ENCODE peak calls at places on chromosomes 5 and 9, in five cellular contexts. One of them, this sample, is unnamed.

GRCh38 chr5:144778546-144778945 is 607.9 kb downstream of the KCTD16 start:
- DNase-seq in HCT116: no peak
- DNase-seq in tibial nerve: no peak
- DNase-seq in ovary: no peak
- DNase-seq in stomach: no peak
- DNase-seq in this sample: no peak

GRCh38 chr5:15452030-15452429 is 48.0 kb upstream of the FBXL7 start:
- DNase-seq in stomach: no peak
- DNase-seq in HCT116: no peak
- DNase-seq in ovary: no peak
- DNase-seq in tibial nerve: no peak
- DNase-seq in this sample: no peak

GRCh38 chr5:38751103-38751502 is 94.7 kb upstream of the OSMR start:
- DNase-seq in tibial nerve: no peak
- DNase-seq in stomach: no peak
- DNase-seq in ovary: no peak
- DNase-seq in HCT116: no peak
- DNase-seq in this sample: no peak

GRCh38 chr9:91036356-91036755 is 234.7 kb downstream of the SYK start:
- DNase-seq in stomach: no peak
- DNase-seq in tibial nerve: no peak
- DNase-seq in HCT116: no peak
- DNase-seq in ovary: no peak
- DNase-seq in this sample: no peak

GRCh38 chr9:89799766-89800165 is 195.0 kb downstream of the GADD45G start:
- DNase-seq in ovary: no peak
- DNase-seq in HCT116: no peak
- DNase-seq in tibial nerve: no peak
- DNase-seq in stomach: no peak
- DNase-seq in this sample: no peak

GRCh38 chr5:149915392-149916260 is 29.0 kb downstream of the PDE6A start:
- DNase-seq in HCT116: no peak
- DNase-seq in tibial nerve: no peak
- DNase-seq in stomach: no peak
- DNase-seq in ovary: no peak
- DNase-seq in this sample: no peak

GRCh38 chr9:87556821-87557220 is 59.2 kb downstream of the DAPK1 start:
- DNase-seq in stomach: no peak
- DNase-seq in ovary: no peak
- DNase-seq in tibial nerve: no peak
- DNase-seq in HCT116: no peak
- DNase-seq in this sample: no peak

GRCh38 chr9:94586814-94587213 is 6.8 kb downstream of the FBP2 start:
- DNase-seq in tibial nerve: no peak
- DNase-seq in ovary: no peak
- DNase-seq in stomach: no peak
- DNase-seq in HCT116: no peak
- DNase-seq in this sample: no peak

GRCh38 chr9:99459923-99460322 is 237.8 kb downstream of the SEC61B start:
- DNase-seq in stomach: no peak
- DNase-seq in HCT116: no peak
- DNase-seq in tibial nerve: no peak
- DNase-seq in ovary: no peak
- DNase-seq in this sample: no peak

GRCh38 chr9:35814106-35814840 is 569 bp downstream of the HINT2 start:
- DNase-seq in HCT116: no peak
- DNase-seq in stomach: peak
- DNase-seq in tibial nerve: peak
- DNase-seq in ovary: peak
- DNase-seq in this sample: peak

GRCh38 chr5:135391869-135392255 is 7.2 kb downstream of the MACROH2A1 start:
- DNase-seq in ovary: no peak
- DNase-seq in stomach: no peak
- DNase-seq in tibial nerve: peak
- DNase-seq in HCT116: no peak
- DNase-seq in this sample: no peak

GRCh38 chr5:34538026-34538672 is 118.0 kb upstream of the RAI14 start:
- DNase-seq in ovary: no peak
- DNase-seq in stomach: peak
- DNase-seq in HCT116: no peak
- DNase-seq in tibial nerve: peak
- DNase-seq in this sample: no peak

GRCh38 chr5:159301351-159301911 is 28.9 kb downstream of the IL12B start:
- DNase-seq in stomach: no peak
- DNase-seq in ovary: no peak
- DNase-seq in HCT116: no peak
- DNase-seq in tibial nerve: no peak
- DNase-seq in this sample: no peak

GRCh38 chr5:5014836-5015235 is 125.3 kb upstream of the ADAMTS16 start:
- DNase-seq in stomach: no peak
- DNase-seq in ovary: no peak
- DNase-seq in tibial nerve: no peak
- DNase-seq in HCT116: no peak
- DNase-seq in this sample: no peak

GRCh38 chr5:155308289-155308688 is 294.7 kb downstream of the KIF4B start:
- DNase-seq in ovary: no peak
- DNase-seq in stomach: no peak
- DNase-seq in tibial nerve: no peak
- DNase-seq in HCT116: no peak
- DNase-seq in this sample: no peak

GRCh38 chr9:113570106-113570505 is 106.6 kb downstream of the RGS3 start:
- DNase-seq in HCT116: no peak
- DNase-seq in tibial nerve: no peak
- DNase-seq in ovary: no peak
- DNase-seq in stomach: no peak
- DNase-seq in this sample: peak

GRCh38 chr9:69486498-69486897 is 161.5 kb downstream of the ENTREP1 start:
- DNase-seq in stomach: no peak
- DNase-seq in tibial nerve: no peak
- DNase-seq in HCT116: no peak
- DNase-seq in ovary: no peak
- DNase-seq in this sample: peak

GRCh38 chr5:38535281-38535750 is 21.1 kb downstream of the LIFR start:
- DNase-seq in ovary: no peak
- DNase-seq in HCT116: no peak
- DNase-seq in stomach: no peak
- DNase-seq in tibial nerve: no peak
- DNase-seq in this sample: no peak

GRCh38 chr9:127792417-127793031 is 6.7 kb downstream of the CDK9 start:
- DNase-seq in stomach: no peak
- DNase-seq in ovary: no peak
- DNase-seq in HCT116: no peak
- DNase-seq in tibial nerve: no peak
- DNase-seq in this sample: no peak

GRCh38 chr9:14428781-14429230 is 114.9 kb upstream of the NFIB start:
- DNase-seq in HCT116: peak
- DNase-seq in ovary: peak
- DNase-seq in tibial nerve: peak
- DNase-seq in stomach: peak
- DNase-seq in this sample: no peak

GRCh38 chr5:149400304-149400703 is 21.2 kb upstream of the IL17B start:
- DNase-seq in HCT116: no peak
- DNase-seq in ovary: peak
- DNase-seq in stomach: no peak
- DNase-seq in tibial nerve: no peak
- DNase-seq in this sample: no peak

GRCh38 chr5:88203977-88204735 is 64.5 kb downstream of the TMEM161B start:
- DNase-seq in ovary: no peak
- DNase-seq in HCT116: no peak
- DNase-seq in stomach: no peak
- DNase-seq in tibial nerve: no peak
- DNase-seq in this sample: no peak

GRCh38 chr9:100352201-100352726 is 478 bp downstream of the TEX10 start:
- DNase-seq in HCT116: no peak
- DNase-seq in tibial nerve: peak
- DNase-seq in stomach: peak
- DNase-seq in ovary: no peak
- DNase-seq in this sample: no peak

GRCh38 chr5:69502375-69503143 is 10.0 kb downstream of the OCLN start:
- DNase-seq in stomach: no peak
- DNase-seq in tibial nerve: no peak
- DNase-seq in ovary: no peak
- DNase-seq in HCT116: no peak
- DNase-seq in this sample: no peak

GRCh38 chr5:160439205-160439600 is 17.5 kb downstream of the PTTG1 start:
- DNase-seq in ovary: peak
- DNase-seq in stomach: peak
- DNase-seq in tibial nerve: peak
- DNase-seq in HCT116: peak
- DNase-seq in this sample: peak

GRCh38 chr5:105806601-105807000 is 1864.1 kb downstream of the EFNA5 start:
- DNase-seq in HCT116: no peak
- DNase-seq in ovary: no peak
- DNase-seq in stomach: no peak
- DNase-seq in tibial nerve: no peak
- DNase-seq in this sample: no peak

GRCh38 chr9:128276574-128277270 is 646 bp downstream of the SWI5 start:
- DNase-seq in tibial nerve: peak
- DNase-seq in HCT116: no peak
- DNase-seq in stomach: no peak
- DNase-seq in ovary: peak
- DNase-seq in this sample: no peak

GRCh38 chr5:146409081-146409671 is 38.0 kb upstream of the TCERG1 start:
- DNase-seq in HCT116: no peak
- DNase-seq in tibial nerve: no peak
- DNase-seq in ovary: no peak
- DNase-seq in stomach: no peak
- DNase-seq in this sample: no peak

GRCh38 chr5:147509710-147510651 is at the start of gene DPYSL3:
- DNase-seq in tibial nerve: peak
- DNase-seq in stomach: peak
- DNase-seq in HCT116: peak
- DNase-seq in ovary: peak
- DNase-seq in this sample: peak
- H3K27ac ChIP-seq in tibial nerve: peak
- H3K27ac ChIP-seq in stomach: peak
- H3K27ac ChIP-seq in HCT116: peak
- H3K27ac ChIP-seq in ovary: peak
- H3K27ac ChIP-seq in this sample: peak

DNA sequence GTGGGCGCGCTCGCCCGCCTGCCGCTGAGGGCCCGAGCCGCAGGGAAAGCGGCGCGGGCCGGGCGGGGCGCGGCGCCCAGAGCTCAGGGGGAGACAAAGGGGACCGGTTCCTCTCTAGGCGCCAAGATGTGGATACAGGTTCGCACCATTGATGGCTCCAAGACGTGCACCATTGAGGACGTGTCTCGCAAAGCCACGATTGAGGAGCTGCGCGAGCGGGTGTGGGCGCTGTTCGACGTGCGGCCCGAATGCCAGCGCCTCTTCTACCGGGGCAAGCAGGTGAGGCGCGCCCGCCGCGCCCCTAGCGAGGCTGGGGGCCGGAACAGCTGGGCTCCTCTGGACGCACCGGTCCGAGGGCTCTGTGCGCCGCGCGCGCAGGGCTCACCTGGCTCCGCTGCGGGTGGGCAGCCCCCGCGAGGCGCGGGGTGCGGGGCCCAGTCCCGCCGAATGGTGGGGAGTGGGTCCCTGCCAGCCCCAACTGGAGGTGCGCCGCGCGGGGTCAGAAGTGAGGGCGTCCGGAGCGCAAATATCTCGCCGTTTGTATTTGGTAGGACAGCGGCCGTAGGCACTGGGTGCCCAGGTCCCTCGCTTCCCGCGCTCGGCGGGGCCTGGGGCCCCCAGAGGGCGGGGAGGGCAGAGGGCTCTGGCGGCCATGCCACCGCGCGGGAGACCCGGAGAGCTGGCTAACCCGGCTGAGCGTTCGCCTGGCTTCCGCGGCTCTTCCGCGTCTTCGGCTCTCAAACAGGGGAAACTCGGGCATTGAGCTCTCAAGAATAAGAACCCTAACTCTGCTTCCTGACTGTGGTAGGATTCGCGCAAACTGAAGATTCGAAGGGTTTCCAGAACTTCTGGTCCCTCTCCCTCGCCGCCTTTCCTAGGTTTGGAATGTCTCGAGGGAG is 615 bp downstream of the UHRF2 start:
- DNase-seq in tibial nerve: peak
- DNase-seq in HCT116: no peak
- DNase-seq in stomach: peak
- DNase-seq in ovary: no peak
- DNase-seq in this sample: peak
- TF ChIP-seq POLR2A in tibial nerve: no peak
- TF ChIP-seq POLR2A in HCT116: no peak
- TF ChIP-seq POLR2A in stomach: no peak
- TF ChIP-seq POLR2A in ovary: no peak
- TF ChIP-seq POLR2A in this sample: no peak

DNA sequence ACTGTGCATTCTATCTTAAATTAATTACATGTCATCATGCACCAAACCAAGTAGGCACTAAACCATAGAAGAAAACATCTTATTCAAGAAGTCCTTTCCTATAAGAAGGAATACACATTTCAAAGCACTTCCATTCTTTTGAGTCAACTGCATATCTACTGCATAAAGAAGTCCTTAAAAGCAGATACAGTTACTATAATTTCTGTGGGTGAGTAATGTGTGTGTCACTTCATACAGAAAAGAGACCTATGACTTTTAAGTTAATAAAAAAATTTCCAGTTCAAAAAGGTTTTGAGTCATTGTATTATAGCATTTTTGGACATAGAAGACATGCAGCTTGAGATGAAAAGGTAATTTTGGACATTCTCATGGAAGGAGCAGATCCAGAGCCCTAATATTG is 125.0 kb downstream of the DTWD2 start:
- DNase-seq in stomach: no peak
- DNase-seq in HCT116: no peak
- DNase-seq in tibial nerve: no peak
- DNase-seq in ovary: no peak
- DNase-seq in this sample: no peak
- H3K27ac ChIP-seq in stomach: no peak
- H3K27ac ChIP-seq in HCT116: no peak
- H3K27ac ChIP-seq in tibial nerve: no peak
- H3K27ac ChIP-seq in ovary: no peak
- H3K27ac ChIP-seq in this sample: no peak

GRCh38 chr9:22452415-22453010 is 5.9 kb downstream of the DMRTA1 start:
- DNase-seq in tibial nerve: peak
- DNase-seq in stomach: peak
- DNase-seq in ovary: no peak
- DNase-seq in HCT116: peak
- DNase-seq in this sample: peak

GRCh38 chr9:22440841-22441240 is 5.8 kb upstream of the DMRTA1 start:
- DNase-seq in ovary: no peak
- DNase-seq in stomach: no peak
- DNase-seq in HCT116: no peak
- DNase-seq in tibial nerve: no peak
- DNase-seq in this sample: no peak

GRCh38 chr9:22446950-22447606 is 454 bp downstream of the DMRTA1 start:
- DNase-seq in ovary: peak
- DNase-seq in HCT116: no peak
- DNase-seq in tibial nerve: peak
- DNase-seq in stomach: peak
- DNase-seq in this sample: peak

GRCh38 chr9:22447607-22448305 is 1.1 kb downstream of the DMRTA1 start:
- DNase-seq in stomach: peak
- DNase-seq in HCT116: no peak
- DNase-seq in ovary: no peak
- DNase-seq in tibial nerve: no peak
- DNase-seq in this sample: no peak

DNA sequence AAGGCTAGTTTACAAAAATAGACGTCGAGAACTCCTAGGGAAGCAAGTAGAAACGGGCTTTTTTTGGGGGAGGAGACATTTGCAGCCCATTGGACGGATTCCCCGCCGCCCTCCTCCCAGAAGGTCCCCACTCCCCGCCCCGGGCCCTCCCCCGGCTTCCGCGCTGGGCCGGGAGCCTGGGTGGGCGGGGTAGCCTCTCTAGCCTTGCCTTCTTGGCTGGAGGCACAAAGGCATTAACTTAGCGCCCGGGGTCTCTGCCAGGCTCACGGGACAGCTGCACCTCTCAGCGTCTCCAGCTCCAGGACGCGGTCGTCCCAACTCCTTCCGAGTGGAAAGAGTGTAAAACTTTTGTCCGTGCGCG is at the start of gene DMRTA1:
- DNase-seq in HCT116: no peak
- DNase-seq in stomach: peak
- DNase-seq in ovary: peak
- DNase-seq in tibial nerve: peak
- DNase-seq in this sample: peak
- TF ChIP-seq POLR2A in HCT116: no peak
- TF ChIP-seq POLR2A in stomach: no peak
- TF ChIP-seq POLR2A in ovary: no peak
- TF ChIP-seq POLR2A in tibial nerve: peak
- TF ChIP-seq POLR2A in this sample: no peak